ENCODE peak calls at places on chromosomes 1 and 21, in ten cellular contexts. I is cardiac muscle cell, B is BE2C, H is HL-60, K is heart left ventricle, Q is MM.1S, D is MG63, R is adipocyte, Z is SJSA1, M is heart right ventricle. F is an unnamed sample.

GRCh38 chr1:9706178-9706577 is 54.6 kb downstream of the PIK3CD start:
- DNase-seq in I (no peak), H (no peak), Z (no peak), R (no peak), Q (no peak), D (no peak), M (no peak), B (no peak), K (no peak), F (no peak)

GRCh38 chr1:64019818-64020217 is 183.6 kb upstream of the UBE2U start:
- DNase-seq in R (peak), M (no peak), B (no peak), Z (peak), I (peak), K (no peak), Q (peak), H (no peak), D (no peak), F (no peak)

GRCh38 chr1:153538315-153538821 is 2.4 kb downstream of the S100A5 start:
- DNase-seq in I (peak), B (peak), K (no peak), D (no peak), Z (no peak), Q (peak), M (no peak), R (peak), H (no peak), F (peak)

GRCh38 chr1:55049914-55050278 is 10.5 kb downstream of the PCSK9 start:
- DNase-seq in D (no peak), M (peak), Q (no peak), K (peak), Z (no peak), H (no peak), R (no peak), I (no peak), B (peak), F (peak)

GRCh38 chr1:212606734-212607205 is 1.8 kb upstream of the ATF3 start:
- DNase-seq in D (no peak), Q (peak), B (no peak), K (peak), M (peak), Z (no peak), I (no peak), R (peak), H (no peak), F (peak)

GRCh38 chr1:29306471-29307140 is 70.3 kb downstream of the PTPRU start:
- DNase-seq in I (no peak), Q (no peak), B (no peak), K (no peak), Z (no peak), D (no peak), H (no peak), R (no peak), M (no peak), F (no peak)

GRCh38 chr1:235101558-235102258 is 26.9 kb downstream of the TOMM20 start:
- DNase-seq in B (no peak), K (no peak), Z (no peak), M (no peak), Q (no peak), R (no peak), D (no peak), H (no peak), I (no peak), F (no peak)

GRCh38 chr1:159960721-159961381 is 6.8 kb upstream of the SLAMF9 start:
- DNase-seq in D (peak), M (no peak), R (peak), H (no peak), I (no peak), Z (no peak), K (no peak), Q (no peak), B (no peak), F (no peak)

GRCh38 chr1:119285482-119285881 is 83.1 kb upstream of the HAO2 start:
- DNase-seq in H (no peak), I (no peak), Q (no peak), K (no peak), M (no peak), Z (no peak), R (peak), B (no peak), D (peak), F (no peak)

GRCh38 chr1:6057170-6057569 is 11.5 kb downstream of the KCNAB2 start:
- DNase-seq in H (no peak), R (no peak), D (no peak), M (no peak), B (no peak), Q (no peak), I (no peak), Z (no peak), K (no peak), F (no peak)

GRCh38 chr1:43383449-43383848 is 6.2 kb downstream of the MED8 start:
- DNase-seq in Q (no peak), Z (no peak), I (no peak), B (no peak), R (no peak), D (no peak), H (no peak), K (no peak), M (no peak), F (no peak)

GRCh38 chr1:214220891-214221290 is 60.1 kb upstream of the SMYD2 start:
- DNase-seq in D (no peak), B (no peak), Q (no peak), I (no peak), K (no peak), Z (no peak), R (no peak), M (no peak), H (no peak), F (no peak)

GRCh38 chr1:19121192-19121591 is 88.9 kb downstream of the UBR4 start:
- DNase-seq in Z (no peak), R (no peak), H (no peak), B (no peak), M (no peak), Q (no peak), I (no peak), D (no peak), K (no peak), F (peak)

GRCh38 chr1:234467821-234468220 is 11.2 kb downstream of the TARBP1 start:
- DNase-seq in Z (no peak), B (no peak), Q (no peak), M (no peak), K (no peak), I (no peak), D (no peak), R (no peak), H (no peak), F (no peak)

GRCh38 chr1:236154671-236155398 is 12.5 kb downstream of the GPR137B start:
- DNase-seq in R (no peak), Q (no peak), B (no peak), H (no peak), M (no peak), D (no peak), I (no peak), K (no peak), Z (peak), F (no peak)

GRCh38 chr1:7224644-7225043 is 439.4 kb downstream of the CAMTA1 start:
- DNase-seq in M (peak), I (no peak), Q (no peak), R (no peak), K (no peak), D (no peak), H (no peak), Z (no peak), B (peak), F (peak)

GRCh38 chr1:41345434-41346075 is 15.7 kb upstream of the FOXO6 start:
- DNase-seq in R (no peak), K (peak), Q (no peak), D (no peak), B (no peak), I (no peak), H (no peak), Z (no peak), M (no peak), F (no peak)

GRCh38 chr1:92291372-92291999 is 7.3 kb downstream of the GLMN start:
- DNase-seq in H (no peak), D (no peak), K (no peak), Z (peak), Q (peak), I (peak), M (no peak), R (peak), B (no peak), F (no peak)

GRCh38 chr1:102102276-102102780 is 105.6 kb upstream of the OLFM3 start:
- DNase-seq in M (no peak), H (no peak), Q (no peak), Z (no peak), R (no peak), I (no peak), D (no peak), B (no peak), K (no peak), F (no peak)

GRCh38 chr1:69511426-69512192 is 56.1 kb upstream of the LRRC7 start:
- DNase-seq in R (peak), D (no peak), M (no peak), Q (no peak), I (no peak), B (no peak), Z (peak), H (no peak), K (no peak), F (no peak)

GRCh38 chr1:167128261-167129227 is 34.7 kb downstream of the STYXL2 start:
- DNase-seq in I (no peak), R (no peak), K (no peak), D (no peak), Z (no peak), B (no peak), Q (no peak), H (no peak), M (no peak), F (no peak)

GRCh38 chr1:117694543-117694942 is 88.7 kb downstream of the TENT5C start:
- DNase-seq in K (no peak), H (no peak), Q (no peak), Z (no peak), R (no peak), D (no peak), B (no peak), I (no peak), M (no peak), F (no peak)

GRCh38 chr1:117696567-117696966 is 90.7 kb downstream of the TENT5C start:
- DNase-seq in K (no peak), H (no peak), I (no peak), B (peak), R (peak), Q (no peak), D (no peak), Z (no peak), M (no peak), F (no peak)

GRCh38 chr1:117698398-117699160 is 92.7 kb downstream of the TENT5C start:
- DNase-seq in R (no peak), M (no peak), Z (no peak), Q (no peak), B (no peak), H (no peak), K (no peak), D (no peak), I (no peak), F (no peak)

GRCh38 chr1:117697220-117697781 is 91.5 kb downstream of the TENT5C start:
- DNase-seq in K (no peak), Q (no peak), I (no peak), M (no peak), D (no peak), R (no peak), B (no peak), Z (no peak), H (no peak), F (no peak)

GRCh38 chr1:117695796-117696505 is 90.1 kb downstream of the TENT5C start:
- DNase-seq in Z (peak), Q (no peak), D (peak), M (peak), I (no peak), K (peak), B (no peak), R (peak), H (no peak), F (no peak)
- H3K4me3 ChIP-seq in Z (no peak), Q (no peak), D (no peak), M (peak), I (no peak), K (no peak), B (no peak), R (peak), H (no peak), F (no peak)

GRCh38 chr1:67227196-67227595 is 60.9 kb downstream of the IL23R start:
- DNase-seq in B (no peak), K (no peak), H (no peak), I (no peak), M (no peak), R (peak), Q (no peak), D (no peak), Z (no peak), F (no peak)
- H3K4me3 ChIP-seq in B (no peak), K (no peak), H (no peak), I (no peak), M (no peak), R (no peak), Q (no peak), D (no peak), Z (no peak), F (no peak)

GRCh38 chr21:38821248-38821647 is 15.5 kb downstream of the ETS2 start:
- DNase-seq in B (no peak), Z (no peak), M (no peak), H (no peak), D (no peak), R (no peak), Q (no peak), K (no peak), I (no peak), F (no peak)

GRCh38 chr21:38818336-38818723 is 12.6 kb downstream of the ETS2 start:
- DNase-seq in Z (no peak), M (no peak), Q (no peak), I (no peak), D (no peak), K (no peak), R (no peak), H (no peak), B (no peak), F (no peak)

GRCh38 chr21:38820471-38821239 is 14.9 kb downstream of the ETS2 start:
- DNase-seq in B (no peak), Q (no peak), Z (no peak), K (no peak), H (no peak), D (no peak), I (no peak), R (no peak), M (no peak), F (no peak)

GRCh38 chr21:38819051-38819718 is 13.5 kb downstream of the ETS2 start:
- DNase-seq in I (no peak), R (no peak), Z (no peak), B (no peak), H (no peak), Q (no peak), M (no peak), K (no peak), D (no peak), F (no peak)

GRCh38 chr21:38819719-38820147 is 14.0 kb downstream of the ETS2 start:
- DNase-seq in I (no peak), B (no peak), R (peak), Q (no peak), K (no peak), H (no peak), D (peak), Z (peak), M (no peak), F (no peak)
- H3K4me3 ChIP-seq in I (no peak), B (no peak), R (no peak), Q (no peak), K (no peak), H (no peak), D (no peak), Z (no peak), M (no peak), F (no peak)

GRCh38 chr21:45632897-45633260 is 10.6 kb upstream of the PCBP3 start:
- DNase-seq in H (no peak), Q (no peak), I (no peak), R (no peak), K (no peak), M (no peak), Z (no peak), B (no peak), D (no peak), F (no peak)
- H3K4me3 ChIP-seq in H (no peak), Q (no peak), I (no peak), R (no peak), K (no peak), M (no peak), Z (no peak), B (no peak), D (no peak), F (no peak)